ENCODE peak calls at places on chromosome 16, in nine cellular contexts. S is PC-3, N is tibial nerve, U is ovary, H is upper lobe of right lung, C is prostate gland, A is cardiac muscle cell, B is heart left ventricle, I is MM.1S. O is an unnamed sample.

GRCh38 chr16:27993587-27993986 is 69.9 kb downstream of the GSG1L start:
- DNase-seq in N (no peak), I (no peak), S (no peak), H (no peak), U (no peak), A (no peak), B (no peak), C (no peak), O (no peak)

GRCh38 chr16:84455031-84455430 is 49.4 kb downstream of the MEAK7 start:
- DNase-seq in H (peak; percentile 37), S (no peak), A (no peak), N (no peak), C (no peak), I (no peak), B (no peak), U (peak; percentile 8), O (no peak)

GRCh38 chr16:81165411-81166097 is 69.4 kb upstream of the GCSH start:
- DNase-seq in U (no peak), S (no peak), C (peak; percentile 62), N (no peak), B (no peak), A (no peak), I (no peak), H (no peak), O (no peak)

GRCh38 chr16:76370344-76370743 is 93.1 kb downstream of the CNTNAP4 start:
- DNase-seq in H (no peak), C (no peak), S (no peak), A (no peak), I (no peak), U (no peak), B (no peak), N (no peak), O (no peak)

GRCh38 chr16:77794586-77794985 is 6.2 kb downstream of the VAT1L start:
- DNase-seq in N (no peak), H (no peak), U (no peak), B (no peak), C (no peak), A (peak; percentile 17), I (no peak), S (peak; percentile 7), O (no peak)

GRCh38 chr16:59252317-59252716 is 518.2 kb upstream of the GOT2 start:
- DNase-seq in A (no peak), I (no peak), H (no peak), C (no peak), U (no peak), S (no peak), N (no peak), B (no peak), O (no peak)

GRCh38 chr16:62408760-62409159 is 372.5 kb upstream of the CDH8 start:
- DNase-seq in C (no peak), U (no peak), N (no peak), A (no peak), B (no peak), S (no peak), I (no peak), H (no peak), O (no peak)

GRCh38 chr16:49754495-49755290 is 101.2 kb downstream of the ZNF423 start:
- DNase-seq in U (no peak), S (no peak), H (no peak), B (peak; percentile 55), I (peak; percentile 16), C (no peak), A (peak; percentile 62), N (peak; percentile 27), O (no peak)

GRCh38 chr16:77273-77806 is 685 bp upstream of the MPG start:
- DNase-seq in N (no peak), C (no peak), I (peak; percentile 61), S (peak; percentile 26), H (peak; percentile 84), A (peak; percentile 83), U (peak; percentile 74), B (peak; percentile 72), O (no peak)

DNA sequence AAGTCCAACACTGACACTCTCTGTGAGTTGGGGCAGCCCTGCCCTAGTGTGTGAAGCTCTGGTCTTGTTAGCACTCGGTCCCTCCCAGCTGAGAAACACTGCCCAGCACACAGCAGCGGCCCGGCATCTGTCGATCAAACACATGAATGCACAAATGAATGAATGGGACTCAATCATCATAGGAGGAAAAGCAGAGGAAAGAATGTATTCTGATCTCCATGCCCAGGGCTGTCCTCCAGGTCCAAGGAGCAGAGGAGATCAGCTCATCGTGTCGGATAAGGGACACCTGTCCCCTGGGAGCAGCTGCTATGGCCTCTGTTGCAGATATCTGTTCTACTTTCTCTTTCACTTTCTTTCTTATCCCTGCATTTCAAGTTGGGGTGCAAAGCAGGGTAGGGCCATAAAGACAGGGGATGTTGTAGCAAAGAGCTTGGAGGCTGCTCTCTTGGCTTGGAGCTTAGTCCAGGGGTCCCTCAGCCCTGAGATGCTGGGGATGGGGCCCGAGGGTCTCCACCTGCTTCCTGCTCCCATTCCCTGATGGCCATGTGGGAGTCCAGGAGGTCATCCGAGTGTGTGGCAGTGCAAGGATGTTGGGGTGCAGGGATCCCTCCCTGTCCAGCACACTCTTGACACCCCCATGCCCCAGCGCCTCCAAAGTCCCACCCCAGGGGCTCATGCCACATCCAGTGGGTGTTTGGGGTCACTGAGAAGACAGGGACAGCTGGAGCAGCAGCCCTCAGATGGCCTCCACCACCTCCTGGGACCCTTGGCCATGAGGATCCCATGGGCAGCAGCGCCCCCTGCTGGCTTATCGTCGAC is 88.2 kb downstream of the IRF8 start:
- DNase-seq in I (peak; percentile 28), S (no peak), A (peak; percentile 15), N (no peak), H (no peak), C (no peak), B (no peak), U (no peak), O (no peak)
- TF ChIP-seq CTCF in I (no peak), S (no peak), A (no peak), N (peak; percentile 48), H (peak; percentile 57), C (no peak), B (peak; percentile 54), U (peak; percentile 44), O (no peak)

GRCh38 chr16:22191966-22192260 is 14.2 kb upstream of the EEF2K start:
- DNase-seq in C (no peak), I (no peak), S (no peak), A (no peak), B (no peak), H (no peak), U (peak; percentile 52), N (no peak), O (no peak)
- H3K4me1 ChIP-seq in C (peaks cover 12% of the 10 kb centered on the region), I (peaks cover 39% of the 10 kb centered on the region), S (peaks cover 29% of the 10 kb centered on the region), A (peaks cover 10% of the 10 kb centered on the region), B (peaks cover 6% of the 10 kb centered on the region), H (peaks cover 36% of the 10 kb centered on the region), U (peaks cover 5% of the 10 kb centered on the region), N (peaks cover 34% of the 10 kb centered on the region), O (peaks cover 34% of the 10 kb centered on the region)

DNA sequence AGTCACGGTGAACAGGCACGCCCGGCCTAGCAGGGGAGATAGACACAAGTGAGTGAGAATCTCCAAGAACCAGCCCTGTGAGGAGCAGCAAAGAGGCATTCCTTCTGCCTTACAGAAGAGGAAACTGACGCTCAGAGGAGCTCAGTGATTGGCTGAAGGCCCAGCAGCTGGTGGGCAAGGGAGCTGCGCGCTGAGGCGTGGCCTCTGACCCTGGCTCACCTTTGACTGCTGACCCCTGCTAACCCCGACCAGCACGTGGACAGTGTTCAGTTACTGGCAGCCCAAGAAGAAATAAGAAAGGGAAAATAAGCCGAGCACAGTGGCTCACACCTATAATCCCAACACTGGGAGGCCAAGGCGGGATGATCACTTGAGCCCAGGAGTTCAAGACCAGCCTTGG is 1.9 kb downstream of the C16orf96 start:
- DNase-seq in U (no peak), B (no peak), H (no peak), S (no peak), A (no peak), N (no peak), I (no peak), C (no peak), O (no peak)
- TF ChIP-seq CTCF in U (no peak), B (no peak), H (no peak), S (no peak), A (no peak), N (no peak), I (no peak), C (no peak), O (no peak)

GRCh38 chr16:87815567-87815966 is 49.8 kb upstream of the KLHDC4 start:
- DNase-seq in N (no peak), S (no peak), B (no peak), C (no peak), U (no peak), H (no peak), A (no peak), I (no peak), O (no peak)

GRCh38 chr16:87819282-87819681 is 50.0 kb downstream of the SLC7A5 start:
- DNase-seq in C (no peak), U (no peak), N (no peak), A (no peak), I (no peak), S (no peak), B (no peak), H (no peak), O (no peak)

GRCh38 chr16:87817910-87818309 is 51.4 kb downstream of the SLC7A5 start:
- DNase-seq in H (no peak), C (no peak), S (no peak), I (no peak), N (no peak), B (no peak), A (no peak), U (no peak), O (no peak)

GRCh38 chr16:87818533-87819161 is 50.7 kb downstream of the SLC7A5 start:
- DNase-seq in H (no peak), S (no peak), N (no peak), B (no peak), U (no peak), I (no peak), C (no peak), A (no peak), O (no peak)

DNA sequence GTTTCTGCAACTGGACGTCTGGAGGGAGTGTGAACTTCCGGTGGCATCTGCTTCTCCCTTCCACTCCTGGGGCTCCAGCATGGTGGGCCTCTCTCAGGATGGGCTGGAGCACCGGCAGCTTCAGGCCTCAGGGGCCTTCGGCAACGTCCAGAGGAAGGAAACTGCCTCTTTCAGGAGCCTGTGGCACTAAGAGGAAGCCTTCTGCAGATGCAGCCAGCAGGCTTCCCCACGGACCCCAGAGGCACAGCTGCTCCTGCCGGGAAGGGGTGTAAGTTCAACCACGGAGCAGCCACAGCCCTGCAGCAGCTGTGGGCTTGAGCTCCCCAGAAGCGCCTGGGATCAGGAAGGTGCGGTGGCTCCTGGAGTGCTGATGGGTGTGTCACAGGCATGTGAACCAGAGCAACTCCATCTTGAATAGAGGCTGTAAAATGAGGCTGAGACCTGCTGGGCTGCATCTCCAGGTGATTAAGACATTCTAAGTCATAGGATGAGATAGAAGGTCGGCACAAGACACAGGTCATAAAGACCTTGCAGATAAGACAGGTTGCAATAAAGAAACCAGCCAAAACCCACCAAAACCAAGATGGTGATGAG is 50.8 kb upstream of the KLHDC4 start:
- DNase-seq in C (no peak), I (no peak), S (no peak), H (no peak), N (no peak), A (no peak), U (no peak), B (no peak), O (no peak)
- H3K4me1 ChIP-seq in C (no peaks in the 10 kb centered on the region), I (no peaks in the 10 kb centered on the region), S (no peaks in the 10 kb centered on the region), H (no peaks in the 10 kb centered on the region), N (no peaks in the 10 kb centered on the region), A (peaks cover 7% of the 10 kb centered on the region), U (no peaks in the 10 kb centered on the region), B (no peaks in the 10 kb centered on the region), O (no peaks in the 10 kb centered on the region)